ENCODE peak calls at places on chromosomes 13 and 19, in nine cellular contexts. One of them, this sample, is unnamed.

GRCh38 chr13:99982021-99982740 is 597 bp downstream of the ZIC2 start:
- DNase-seq in A549: no peak
- DNase-seq in Jurkat, Clone E6-1: no peak
- DNase-seq in AG10803: no peak
- DNase-seq in AG09309: no peak
- DNase-seq in NCI-H1694 treated with DMSO at 0.1 percent for 48 hours: no peak
- DNase-seq in frontal cortex: no peak
- DNase-seq in stimulated activated CD8-positive, alpha-beta memory T cell treated with anti-CD3 and anti-CD28 coated beads, Interleukin-4, amount 100 ng/mL, for 24 hours: no peak
- DNase-seq in anterior cingulate cortex: no peak
- DNase-seq in this sample: no peak

GRCh38 chr13:107824636-107825035 is 390.7 kb downstream of the LIG4 start:
- DNase-seq in AG09309: no peak
- DNase-seq in anterior cingulate cortex: no peak
- DNase-seq in NCI-H1694 treated with DMSO at 0.1 percent for 48 hours: no peak
- DNase-seq in stimulated activated CD8-positive, alpha-beta memory T cell treated with anti-CD3 and anti-CD28 coated beads, Interleukin-4, amount 100 ng/mL, for 24 hours: no peak
- DNase-seq in AG10803: no peak
- DNase-seq in Jurkat, Clone E6-1: no peak
- DNase-seq in A549: no peak
- DNase-seq in frontal cortex: no peak
- DNase-seq in this sample: no peak

GRCh38 chr19:39514840-39515550 is at the start of gene SELENOV:
- DNase-seq in NCI-H1694 treated with DMSO at 0.1 percent for 48 hours: no peak
- DNase-seq in anterior cingulate cortex: no peak
- DNase-seq in AG10803: no peak
- DNase-seq in stimulated activated CD8-positive, alpha-beta memory T cell treated with anti-CD3 and anti-CD28 coated beads, Interleukin-4, amount 100 ng/mL, for 24 hours: no peak
- DNase-seq in A549: no peak
- DNase-seq in AG09309: no peak
- DNase-seq in frontal cortex: no peak
- DNase-seq in Jurkat, Clone E6-1: no peak
- DNase-seq in this sample: no peak

GRCh38 chr13:40478775-40479174 is 187.7 kb downstream of the FOXO1 start:
- DNase-seq in stimulated activated CD8-positive, alpha-beta memory T cell treated with anti-CD3 and anti-CD28 coated beads, Interleukin-4, amount 100 ng/mL, for 24 hours: no peak
- DNase-seq in NCI-H1694 treated with DMSO at 0.1 percent for 48 hours: no peak
- DNase-seq in AG10803: no peak
- DNase-seq in Jurkat, Clone E6-1: no peak
- DNase-seq in AG09309: no peak
- DNase-seq in anterior cingulate cortex: no peak
- DNase-seq in frontal cortex: no peak
- DNase-seq in A549: no peak
- DNase-seq in this sample: no peak

GRCh38 chr13:99955747-99956472 is 15.7 kb downstream of the ZIC5 start:
- DNase-seq in NCI-H1694 treated with DMSO at 0.1 percent for 48 hours: no peak
- DNase-seq in stimulated activated CD8-positive, alpha-beta memory T cell treated with anti-CD3 and anti-CD28 coated beads, Interleukin-4, amount 100 ng/mL, for 24 hours: no peak
- DNase-seq in Jurkat, Clone E6-1: no peak
- DNase-seq in A549: no peak
- DNase-seq in anterior cingulate cortex: no peak
- DNase-seq in frontal cortex: no peak
- DNase-seq in AG10803: peak
- DNase-seq in AG09309: no peak
- DNase-seq in this sample: no peak

GRCh38 chr19:22286151-22286810 is at the start of gene ZNF729:
- DNase-seq in AG09309: no peak
- DNase-seq in NCI-H1694 treated with DMSO at 0.1 percent for 48 hours: no peak
- DNase-seq in stimulated activated CD8-positive, alpha-beta memory T cell treated with anti-CD3 and anti-CD28 coated beads, Interleukin-4, amount 100 ng/mL, for 24 hours: no peak
- DNase-seq in AG10803: no peak
- DNase-seq in anterior cingulate cortex: no peak
- DNase-seq in frontal cortex: no peak
- DNase-seq in A549: no peak
- DNase-seq in Jurkat, Clone E6-1: no peak
- DNase-seq in this sample: peak

GRCh38 chr13:44240611-44241010 is 133.0 kb upstream of the SERP2 start:
- DNase-seq in NCI-H1694 treated with DMSO at 0.1 percent for 48 hours: no peak
- DNase-seq in anterior cingulate cortex: no peak
- DNase-seq in Jurkat, Clone E6-1: no peak
- DNase-seq in stimulated activated CD8-positive, alpha-beta memory T cell treated with anti-CD3 and anti-CD28 coated beads, Interleukin-4, amount 100 ng/mL, for 24 hours: no peak
- DNase-seq in A549: no peak
- DNase-seq in frontal cortex: no peak
- DNase-seq in AG09309: no peak
- DNase-seq in AG10803: no peak
- DNase-seq in this sample: no peak

GRCh38 chr13:49784886-49785570 is 7.5 kb downstream of the KPNA3 start:
- DNase-seq in AG09309: no peak
- DNase-seq in NCI-H1694 treated with DMSO at 0.1 percent for 48 hours: no peak
- DNase-seq in stimulated activated CD8-positive, alpha-beta memory T cell treated with anti-CD3 and anti-CD28 coated beads, Interleukin-4, amount 100 ng/mL, for 24 hours: no peak
- DNase-seq in AG10803: peak
- DNase-seq in frontal cortex: no peak
- DNase-seq in Jurkat, Clone E6-1: no peak
- DNase-seq in anterior cingulate cortex: no peak
- DNase-seq in A549: no peak
- DNase-seq in this sample: no peak

GRCh38 chr13:105979131-105979530 is 556.3 kb downstream of the EFNB2 start:
- DNase-seq in frontal cortex: no peak
- DNase-seq in Jurkat, Clone E6-1: no peak
- DNase-seq in stimulated activated CD8-positive, alpha-beta memory T cell treated with anti-CD3 and anti-CD28 coated beads, Interleukin-4, amount 100 ng/mL, for 24 hours: no peak
- DNase-seq in AG10803: no peak
- DNase-seq in anterior cingulate cortex: no peak
- DNase-seq in A549: no peak
- DNase-seq in NCI-H1694 treated with DMSO at 0.1 percent for 48 hours: no peak
- DNase-seq in AG09309: no peak
- DNase-seq in this sample: no peak

GRCh38 chr13:92807343-92807742 is 419.3 kb upstream of the GPC6 start:
- DNase-seq in A549: no peak
- DNase-seq in stimulated activated CD8-positive, alpha-beta memory T cell treated with anti-CD3 and anti-CD28 coated beads, Interleukin-4, amount 100 ng/mL, for 24 hours: no peak
- DNase-seq in anterior cingulate cortex: no peak
- DNase-seq in NCI-H1694 treated with DMSO at 0.1 percent for 48 hours: no peak
- DNase-seq in frontal cortex: no peak
- DNase-seq in Jurkat, Clone E6-1: no peak
- DNase-seq in AG09309: no peak
- DNase-seq in AG10803: peak
- DNase-seq in this sample: no peak

GRCh38 chr13:111632906-111633305 is 312.5 kb downstream of the TEX29 start:
- DNase-seq in anterior cingulate cortex: no peak
- DNase-seq in stimulated activated CD8-positive, alpha-beta memory T cell treated with anti-CD3 and anti-CD28 coated beads, Interleukin-4, amount 100 ng/mL, for 24 hours: no peak
- DNase-seq in A549: no peak
- DNase-seq in frontal cortex: no peak
- DNase-seq in NCI-H1694 treated with DMSO at 0.1 percent for 48 hours: no peak
- DNase-seq in AG09309: no peak
- DNase-seq in Jurkat, Clone E6-1: no peak
- DNase-seq in AG10803: no peak
- DNase-seq in this sample: no peak

GRCh38 chr19:53333071-53333465 is 481 bp upstream of the ZNF845 start:
- DNase-seq in anterior cingulate cortex: no peak
- DNase-seq in frontal cortex: no peak
- DNase-seq in A549: peak
- DNase-seq in Jurkat, Clone E6-1: no peak
- DNase-seq in AG09309: no peak
- DNase-seq in AG10803: peak
- DNase-seq in NCI-H1694 treated with DMSO at 0.1 percent for 48 hours: no peak
- DNase-seq in stimulated activated CD8-positive, alpha-beta memory T cell treated with anti-CD3 and anti-CD28 coated beads, Interleukin-4, amount 100 ng/mL, for 24 hours: peak
- DNase-seq in this sample: no peak